ENCODE peak calls at places on chromosomes 13 and 19, in five cellular contexts. One of them, this sample, is unnamed.

GRCh38 chr19:5881543-5882299 is 11.4 kb upstream of the FUT5 start:
- DNase-seq in PC-3: no peak
- DNase-seq in GM23338: no peak
- DNase-seq in HCT116: no peak
- DNase-seq in neural progenitor cell: no peak
- DNase-seq in this sample: no peak

GRCh38 chr13:42762917-42763316 is 18.5 kb upstream of the FAM216B start:
- DNase-seq in PC-3: peak; percentile 44
- DNase-seq in GM23338: no peak
- DNase-seq in HCT116: no peak
- DNase-seq in neural progenitor cell: no peak
- DNase-seq in this sample: peak; percentile 87

GRCh38 chr19:44367024-44367423 is 10.5 kb upstream of the ZNF112 start:
- DNase-seq in PC-3: no peak
- DNase-seq in GM23338: peak; percentile 63
- DNase-seq in HCT116: no peak
- DNase-seq in neural progenitor cell: no peak
- DNase-seq in this sample: no peak

GRCh38 chr13:111460548-111461444 is 140.4 kb downstream of the TEX29 start:
- DNase-seq in PC-3: peak; percentile 31
- DNase-seq in GM23338: peak; percentile 76
- DNase-seq in HCT116: peak; percentile 32
- DNase-seq in neural progenitor cell: peak; percentile 80
- DNase-seq in this sample: peak; percentile 78

GRCh38 chr13:89750371-89750770 is 1597.1 kb upstream of the MIR17HG start:
- DNase-seq in PC-3: no peak
- DNase-seq in GM23338: no peak
- DNase-seq in HCT116: no peak
- DNase-seq in neural progenitor cell: no peak
- DNase-seq in this sample: no peak

GRCh38 chr19:1266818-1267440 is 2.2 kb upstream of the CIRBP start:
- DNase-seq in PC-3: peak; percentile 54
- DNase-seq in GM23338: peak; percentile 73
- DNase-seq in HCT116: no peak
- DNase-seq in neural progenitor cell: peak; percentile 79
- DNase-seq in this sample: peak; percentile 79

GRCh38 chr13:100721885-100722512 is 47.4 kb upstream of the TMTC4 start:
- DNase-seq in PC-3: peak; percentile 63
- DNase-seq in GM23338: peak; percentile 80
- DNase-seq in HCT116: peak; percentile 37
- DNase-seq in neural progenitor cell: peak; percentile 66
- DNase-seq in this sample: peak; percentile 58

GRCh38 chr13:75180805-75181455 is 301.0 kb downstream of the TBC1D4 start:
- DNase-seq in PC-3: peak; percentile 78
- DNase-seq in GM23338: no peak
- DNase-seq in HCT116: no peak
- DNase-seq in neural progenitor cell: no peak
- DNase-seq in this sample: peak; percentile 43

GRCh38 chr19:41860419-41861097 is 503 bp downstream of the RPS19 start:
- DNase-seq in PC-3: no peak
- DNase-seq in GM23338: no peak
- DNase-seq in HCT116: no peak
- DNase-seq in neural progenitor cell: peak; percentile 30
- DNase-seq in this sample: peak; percentile 56

GRCh38 chr19:49676136-49676689 is 858 bp upstream of the PRMT1 start:
- DNase-seq in PC-3: peak; percentile 86
- DNase-seq in GM23338: peak; percentile 94
- DNase-seq in HCT116: peak; percentile 97
- DNase-seq in neural progenitor cell: peak; percentile 96
- DNase-seq in this sample: peak; percentile 93

GRCh38 chr13:46866150-46866549 is 30.7 kb downstream of the HTR2A start:
- DNase-seq in PC-3: peak; percentile 48
- DNase-seq in GM23338: peak; percentile 15
- DNase-seq in HCT116: no peak
- DNase-seq in neural progenitor cell: peak; percentile 4
- DNase-seq in this sample: peak; percentile 64

GRCh38 chr13:46515793-46516192 is 37.2 kb upstream of the LRCH1 start:
- DNase-seq in PC-3: no peak
- DNase-seq in GM23338: no peak
- DNase-seq in HCT116: no peak
- DNase-seq in neural progenitor cell: no peak
- DNase-seq in this sample: no peak

DNA sequence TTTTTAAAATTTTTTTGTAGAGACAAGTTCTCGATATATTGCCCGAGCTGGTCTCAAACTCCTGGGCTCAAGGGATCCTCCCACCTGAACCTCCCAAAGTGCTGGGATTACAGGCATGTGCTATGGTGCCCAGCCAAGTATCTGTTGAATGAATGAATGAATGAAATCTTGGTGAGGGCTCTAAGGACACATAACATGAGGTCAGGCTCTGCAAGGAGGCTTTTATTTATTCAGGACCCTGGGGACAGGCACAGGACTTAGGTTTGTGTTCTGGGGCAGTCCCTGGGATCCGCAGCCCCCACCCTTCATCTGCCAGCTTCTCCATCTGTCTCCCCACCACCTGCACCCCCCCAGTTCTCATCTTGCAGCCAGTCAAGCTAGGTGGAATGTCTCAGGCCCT is 4.6 kb downstream of the PTGIR start:
- DNase-seq in PC-3: no peak
- DNase-seq in GM23338: no peak
- DNase-seq in HCT116: no peak
- DNase-seq in neural progenitor cell: no peak
- DNase-seq in this sample: no peak
- TF ChIP-seq EZH2phosphoT487 in PC-3: no peak
- TF ChIP-seq EZH2phosphoT487 in GM23338: no peak
- TF ChIP-seq EZH2phosphoT487 in HCT116: no peak
- TF ChIP-seq EZH2phosphoT487 in neural progenitor cell: no peak
- TF ChIP-seq EZH2phosphoT487 in this sample: no peak

GRCh38 chr19:47109541-47110375 is 3.8 kb downstream of the ZC3H4 start:
- DNase-seq in PC-3: peak; percentile 14
- DNase-seq in GM23338: peak; percentile 52
- DNase-seq in HCT116: no peak
- DNase-seq in neural progenitor cell: no peak
- DNase-seq in this sample: peak; percentile 60
- TF ChIP-seq EZH2phosphoT487 in PC-3: no peak
- TF ChIP-seq EZH2phosphoT487 in GM23338: no peak
- TF ChIP-seq EZH2phosphoT487 in HCT116: no peak
- TF ChIP-seq EZH2phosphoT487 in neural progenitor cell: no peak
- TF ChIP-seq EZH2phosphoT487 in this sample: no peak

GRCh38 chr19:28292822-28293500 is 920.0 kb downstream of the UQCRFS1 start:
- DNase-seq in PC-3: no peak
- DNase-seq in GM23338: peak; percentile 72
- DNase-seq in HCT116: no peak
- DNase-seq in neural progenitor cell: no peak
- DNase-seq in this sample: no peak

GRCh38 chr19:28290963-28291657 is 921.8 kb downstream of the UQCRFS1 start:
- DNase-seq in PC-3: no peak
- DNase-seq in GM23338: peak; percentile 43
- DNase-seq in HCT116: no peak
- DNase-seq in neural progenitor cell: peak; percentile 42
- DNase-seq in this sample: no peak

GRCh38 chr19:28291874-28292273 is 921.1 kb downstream of the UQCRFS1 start:
- DNase-seq in PC-3: no peak
- DNase-seq in GM23338: no peak
- DNase-seq in HCT116: no peak
- DNase-seq in neural progenitor cell: no peak
- DNase-seq in this sample: no peak

GRCh38 chr19:28288850-28289249 is 924.1 kb downstream of the UQCRFS1 start:
- DNase-seq in PC-3: no peak
- DNase-seq in GM23338: peak; percentile 3
- DNase-seq in HCT116: no peak
- DNase-seq in neural progenitor cell: no peak
- DNase-seq in this sample: no peak

GRCh38 chr19:28289294-28290063 is 923.5 kb downstream of the UQCRFS1 start:
- DNase-seq in PC-3: no peak
- DNase-seq in GM23338: no peak
- DNase-seq in HCT116: no peak
- DNase-seq in neural progenitor cell: no peak
- DNase-seq in this sample: peak; percentile 89
- TF ChIP-seq EZH2phosphoT487 in PC-3: no peak
- TF ChIP-seq EZH2phosphoT487 in GM23338: no peak
- TF ChIP-seq EZH2phosphoT487 in HCT116: no peak
- TF ChIP-seq EZH2phosphoT487 in neural progenitor cell: no peak
- TF ChIP-seq EZH2phosphoT487 in this sample: no peak

GRCh38 chr13:34156841-34157365 is 339.0 kb downstream of the RFC3 start:
- DNase-seq in PC-3: peak; percentile 96
- DNase-seq in GM23338: no peak
- DNase-seq in HCT116: peak; percentile 92
- DNase-seq in neural progenitor cell: no peak
- DNase-seq in this sample: peak; percentile 98

GRCh38 chr13:34152409-34152808 is 334.5 kb downstream of the RFC3 start:
- DNase-seq in PC-3: no peak
- DNase-seq in GM23338: no peak
- DNase-seq in HCT116: no peak
- DNase-seq in neural progenitor cell: no peak
- DNase-seq in this sample: no peak

GRCh38 chr13:34152996-34153395 is 335.0 kb downstream of the RFC3 start:
- DNase-seq in PC-3: no peak
- DNase-seq in GM23338: no peak
- DNase-seq in HCT116: no peak
- DNase-seq in neural progenitor cell: no peak
- DNase-seq in this sample: no peak

GRCh38 chr13:34153428-34154180 is 335.7 kb downstream of the RFC3 start:
- DNase-seq in PC-3: no peak
- DNase-seq in GM23338: peak; percentile 7
- DNase-seq in HCT116: no peak
- DNase-seq in neural progenitor cell: no peak
- DNase-seq in this sample: no peak

GRCh38 chr13:34155931-34156607 is 338.1 kb downstream of the RFC3 start:
- DNase-seq in PC-3: peak; percentile 88
- DNase-seq in GM23338: no peak
- DNase-seq in HCT116: peak; percentile 61
- DNase-seq in neural progenitor cell: no peak
- DNase-seq in this sample: peak; percentile 49
- TF ChIP-seq EZH2phosphoT487 in PC-3: no peak
- TF ChIP-seq EZH2phosphoT487 in GM23338: no peak
- TF ChIP-seq EZH2phosphoT487 in HCT116: no peak
- TF ChIP-seq EZH2phosphoT487 in neural progenitor cell: no peak
- TF ChIP-seq EZH2phosphoT487 in this sample: no peak